ENCODE peak calls at places on chromosomes 1 and 21, in five cellular contexts. J is BJ, A is HCT116, U is adrenal gland, V is Peyer's patch. P is an unnamed sample.
A peak's percentile ranks its signal among the peaks of the same experiment; 100 is the strongest.

GRCh38 chr1:89865498-89866385 is 44.9 kb downstream of the LRRC8D start:
- DNase-seq in J (peak; percentile 72), A (peak; percentile 64), U (no peak), V (no peak), P (no peak)

GRCh38 chr1:204127597-204128242 is 24.1 kb downstream of the ETNK2 start:
- DNase-seq in J (peak; percentile 37), A (peak; percentile 62), U (peak; percentile 89), V (no peak), P (peak; percentile 59)

GRCh38 chr1:181084606-181084969 is 3.9 kb upstream of the IER5 start:
- DNase-seq in J (no peak), A (no peak), U (no peak), V (no peak), P (no peak)

GRCh38 chr1:155513300-155513926 is 49.2 kb downstream of the ASH1L start:
- DNase-seq in J (peak; percentile 21), A (no peak), U (peak; percentile 68), V (no peak), P (peak; percentile 42)

GRCh38 chr1:58812468-58812867 is 28.6 kb upstream of the JUN start:
- DNase-seq in J (no peak), A (no peak), U (no peak), V (no peak), P (no peak)

GRCh38 chr1:202184750-202185460 is 8.7 kb upstream of the LGR6 start:
- DNase-seq in J (peak; percentile 10), A (peak; percentile 88), U (peak; percentile 93), V (peak; percentile 75), P (peak; percentile 63)

GRCh38 chr1:111516008-111516535 is 12.6 kb upstream of the ADORA3 start:
- DNase-seq in J (no peak), A (no peak), U (peak; percentile 85), V (peak; percentile 62), P (peak; percentile 33)

GRCh38 chr1:87042127-87042811 is 127.8 kb downstream of the HS2ST1 start:
- DNase-seq in J (no peak), A (no peak), U (no peak), V (no peak), P (no peak)

GRCh38 chr1:40966411-40966810 is 13.1 kb upstream of the CTPS1 start:
- DNase-seq in J (no peak), A (no peak), U (no peak), V (no peak), P (no peak)

GRCh38 chr1:54808443-54809207 is 7.5 kb upstream of the TTC22 start:
- DNase-seq in J (no peak), A (no peak), U (peak; percentile 38), V (peak; percentile 10), P (no peak)

GRCh38 chr1:200437556-200438203 is 27.8 kb upstream of the ZNF281 start:
- DNase-seq in J (no peak), A (no peak), U (no peak), V (no peak), P (no peak)

GRCh38 chr1:178961331-178961730 is 64.4 kb upstream of the FAM20B start:
- DNase-seq in J (no peak), A (no peak), U (peak; percentile 4), V (no peak), P (no peak)

GRCh38 chr1:17156108-17156507 is 36.9 kb upstream of the PADI2 start:
- DNase-seq in J (no peak), A (no peak), U (no peak), V (no peak), P (no peak)

GRCh38 chr21:15729346-15729673 is 472 bp upstream of the USP25 start:
- DNase-seq in J (no peak), A (no peak), U (no peak), V (no peak), P (no peak)

GRCh38 chr1:20936216-20936615 is 149.1 kb upstream of the HP1BP3 start:
- DNase-seq in J (no peak), A (no peak), U (no peak), V (no peak), P (no peak)

GRCh38 chr1:204623894-204624361 is 61.6 kb downstream of the LRRN2 start:
- DNase-seq in J (no peak), A (peak; percentile 21), U (peak; percentile 58), V (no peak), P (no peak)

GRCh38 chr1:229298887-229299503 is 28.1 kb downstream of the RAB4A start:
- DNase-seq in J (no peak), A (no peak), U (no peak), V (no peak), P (no peak)

GRCh38 chr21:44615881-44616590 is 4.2 kb downstream of the KRTAP10-8 start:
- DNase-seq in J (no peak), A (no peak), U (no peak), V (no peak), P (no peak)

GRCh38 chr1:227733309-227733705 is 1.8 kb downstream of the JMJD4 start:
- DNase-seq in J (no peak), A (no peak), U (no peak), V (peak; percentile 1), P (no peak)

GRCh38 chr1:41483960-41484844 is at the start of gene EDN2:
- DNase-seq in J (no peak), A (no peak), U (no peak), V (no peak), P (no peak)

GRCh38 chr21:19855522-19855921 is 1142.7 kb upstream of the NCAM2 start:
- DNase-seq in J (no peak), A (no peak), U (no peak), V (no peak), P (no peak)

GRCh38 chr1:16026723-16027484 is 5.1 kb downstream of the CLCNKA start:
- DNase-seq in J (no peak), A (no peak), U (no peak), V (no peak), P (peak; percentile 24)

GRCh38 chr1:166122873-166123466 is 43.8 kb downstream of the FAM78B start:
- DNase-seq in J (no peak), A (no peak), U (no peak), V (no peak), P (no peak)

GRCh38 chr21:46295177-46295711 is 9.1 kb downstream of the YBEY start:
- DNase-seq in J (no peak), A (no peak), U (no peak), V (no peak), P (peak; percentile 73)

GRCh38 chr1:194296201-194296600 is 1109.8 kb upstream of the B3GALT2 start:
- DNase-seq in J (no peak), A (no peak), U (no peak), V (no peak), P (no peak)

GRCh38 chr1:110058591-110058990 is 11.9 kb downstream of the ALX3 start:
- DNase-seq in J (no peak), A (no peak), U (no peak), V (no peak), P (no peak)

GRCh38 chr1:110056284-110056680 is 14.2 kb downstream of the ALX3 start:
- DNase-seq in J (no peak), A (no peak), U (no peak), V (no peak), P (no peak)

GRCh38 chr1:110056776-110057175 is 13.7 kb downstream of the ALX3 start:
- DNase-seq in J (peak; percentile 63), A (no peak), U (peak; percentile 73), V (no peak), P (no peak)

GRCh38 chr1:110059133-110059863 is 11.2 kb downstream of the ALX3 start:
- DNase-seq in J (no peak), A (no peak), U (no peak), V (no peak), P (no peak)

DNA sequence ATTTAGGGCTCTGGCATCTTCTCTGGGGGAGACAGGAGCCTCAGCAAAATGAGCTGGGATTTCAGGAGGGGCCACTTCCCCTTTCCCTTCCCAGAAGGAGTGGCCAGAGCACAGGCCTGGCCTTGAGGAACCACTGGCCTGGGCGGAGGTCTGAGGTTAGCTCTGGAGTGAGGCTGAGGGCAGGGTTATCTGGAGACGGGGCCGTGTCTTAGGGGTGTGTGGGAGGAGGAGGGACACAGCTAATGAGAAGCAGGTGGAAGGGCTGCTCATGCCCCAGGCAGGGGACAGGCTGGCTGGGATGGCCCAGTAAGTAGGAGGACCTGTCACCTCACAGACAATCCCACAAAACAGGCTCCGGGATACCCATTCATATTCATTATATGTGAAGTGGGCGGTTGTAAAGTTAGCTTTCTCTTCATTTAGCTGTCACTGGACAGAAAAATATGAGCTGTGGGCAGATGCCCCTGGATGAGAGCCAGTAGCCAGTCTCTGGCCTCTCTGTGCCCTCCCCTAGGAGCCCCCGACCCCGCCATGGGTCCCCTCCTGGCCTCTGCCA is 12.4 kb downstream of the ALX3 start:
- DNase-seq in J (peak; percentile 30), A (no peak), U (no peak), V (no peak), P (no peak)
- TF ChIP-seq CTCF in J (no peak), A (no peak), U (no peak), V (no peak), P (no peak)

DNA sequence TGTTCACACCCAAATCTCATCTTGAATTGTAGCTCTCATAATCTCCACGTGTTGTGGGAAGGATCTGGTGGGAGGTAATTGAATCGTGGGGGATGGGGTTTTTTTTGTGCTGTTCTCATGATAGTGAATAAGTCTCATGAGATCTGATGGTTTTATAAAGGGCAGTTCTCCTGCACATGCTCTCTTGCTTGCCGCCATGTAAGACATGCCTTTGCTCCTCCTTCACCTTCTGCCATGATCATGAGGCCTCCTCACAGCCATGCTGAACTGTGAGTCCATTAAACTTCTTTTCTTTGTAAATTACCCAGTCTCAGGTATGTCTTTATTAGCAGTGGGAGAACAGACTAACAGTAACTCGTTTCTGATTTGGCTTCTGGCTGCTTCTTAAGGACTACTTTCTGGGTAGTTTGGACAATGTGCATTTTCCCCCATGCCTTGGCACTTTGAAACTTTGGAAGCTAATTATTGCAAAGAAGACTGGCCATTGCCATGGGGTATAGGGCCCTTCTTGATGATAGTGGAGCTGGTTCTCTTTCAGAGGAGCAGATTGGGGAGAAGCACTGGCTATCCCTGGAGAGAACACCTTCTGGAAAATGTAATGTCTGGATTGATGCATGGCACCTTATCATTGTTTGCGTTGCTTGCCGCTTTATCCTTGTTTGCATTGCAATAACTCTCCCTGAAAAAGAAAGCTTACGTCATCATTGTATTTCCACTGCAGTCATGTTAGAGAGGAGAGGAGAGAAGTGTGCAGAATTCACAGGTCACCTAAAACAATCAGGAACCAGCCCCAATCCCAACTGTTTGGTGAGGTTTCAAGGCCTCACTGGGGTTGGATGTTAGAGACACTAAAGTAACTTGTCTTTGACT is 5.9 kb downstream of the CNIH3 start:
- DNase-seq in J (no peak), A (no peak), U (no peak), V (no peak), P (no peak)
- H3K4me3 ChIP-seq in J (no peak overlapping the region), A (no peak overlapping the region), U (no peak overlapping the region), V (no peak overlapping the region), P (peak overlapping the region; percentile 2)

GRCh38 chr1:71796044-71796443 is 486.3 kb downstream of the NEGR1 start:
- DNase-seq in J (no peak), A (no peak), U (no peak), V (no peak), P (no peak)
- TF ChIP-seq CTCF in J (no peak), A (no peak), U (no peak), V (no peak), P (no peak)

GRCh38 chr1:92877081-92877711 is 45.4 kb downstream of the RPL5 start:
- DNase-seq in J (no peak), A (no peak), U (no peak), V (no peak), P (no peak)
- H3K4me3 ChIP-seq in J (no peak overlapping the region), A (no peak overlapping the region), U (no peak overlapping the region), V (no peak overlapping the region), P (no peak overlapping the region)